ENCODE peak calls at places on chromosomes 6 and 20, in ten cellular contexts. One of them, this sample, is unnamed.

GRCh38 chr6:150293423-150294280 is 75.2 kb upstream of the IYD start:
- DNase-seq in GM12865: no peak
- DNase-seq in hepatocyte: peak; percentile 44
- DNase-seq in H9: no peak
- DNase-seq in Peyer's patch: no peak
- DNase-seq in upper lobe of left lung: peak; percentile 41
- DNase-seq in coronary artery: no peak
- DNase-seq in epithelial cell of esophagus: peak; percentile 93
- DNase-seq in lung: no peak
- DNase-seq in colonic mucosa: no peak
- DNase-seq in this sample: no peak

GRCh38 chr20:5570442-5570841 is 179.8 kb upstream of the SHLD1 start:
- DNase-seq in GM12865: no peak
- DNase-seq in upper lobe of left lung: no peak
- DNase-seq in H9: no peak
- DNase-seq in lung: no peak
- DNase-seq in hepatocyte: no peak
- DNase-seq in coronary artery: no peak
- DNase-seq in epithelial cell of esophagus: no peak
- DNase-seq in colonic mucosa: no peak
- DNase-seq in Peyer's patch: no peak
- DNase-seq in this sample: no peak

GRCh38 chr6:112595201-112595600 is 248.1 kb downstream of the RFPL4B start:
- DNase-seq in Peyer's patch: no peak
- DNase-seq in colonic mucosa: no peak
- DNase-seq in H9: no peak
- DNase-seq in coronary artery: no peak
- DNase-seq in lung: no peak
- DNase-seq in epithelial cell of esophagus: no peak
- DNase-seq in upper lobe of left lung: no peak
- DNase-seq in GM12865: no peak
- DNase-seq in hepatocyte: no peak
- DNase-seq in this sample: no peak

GRCh38 chr6:155273438-155273837 is 9.6 kb downstream of the CLDN20 start:
- DNase-seq in epithelial cell of esophagus: peak; percentile 48
- DNase-seq in upper lobe of left lung: no peak
- DNase-seq in GM12865: no peak
- DNase-seq in colonic mucosa: no peak
- DNase-seq in lung: no peak
- DNase-seq in H9: peak; percentile 67
- DNase-seq in hepatocyte: peak; percentile 43
- DNase-seq in Peyer's patch: no peak
- DNase-seq in coronary artery: no peak
- DNase-seq in this sample: no peak

GRCh38 chr6:77448546-77448945 is 14.7 kb downstream of the HTR1B start:
- DNase-seq in H9: no peak
- DNase-seq in coronary artery: no peak
- DNase-seq in GM12865: no peak
- DNase-seq in Peyer's patch: no peak
- DNase-seq in lung: no peak
- DNase-seq in hepatocyte: no peak
- DNase-seq in upper lobe of left lung: no peak
- DNase-seq in epithelial cell of esophagus: no peak
- DNase-seq in colonic mucosa: no peak
- DNase-seq in this sample: no peak

GRCh38 chr6:150622941-150623874 is 23.5 kb downstream of the PLEKHG1 start:
- DNase-seq in Peyer's patch: peak; percentile 64
- DNase-seq in lung: no peak
- DNase-seq in colonic mucosa: no peak
- DNase-seq in upper lobe of left lung: no peak
- DNase-seq in hepatocyte: no peak
- DNase-seq in GM12865: peak; percentile 85
- DNase-seq in coronary artery: no peak
- DNase-seq in epithelial cell of esophagus: no peak
- DNase-seq in H9: no peak
- DNase-seq in this sample: no peak

GRCh38 chr6:36244641-36245280 is 25.1 kb upstream of the PNPLA1 start:
- DNase-seq in GM12865: no peak
- DNase-seq in hepatocyte: no peak
- DNase-seq in Peyer's patch: no peak
- DNase-seq in H9: peak; percentile 86
- DNase-seq in epithelial cell of esophagus: no peak
- DNase-seq in coronary artery: no peak
- DNase-seq in colonic mucosa: no peak
- DNase-seq in lung: no peak
- DNase-seq in upper lobe of left lung: no peak
- DNase-seq in this sample: no peak

GRCh38 chr6:100724222-100724621 is 156.9 kb downstream of the ASCC3 start:
- DNase-seq in upper lobe of left lung: no peak
- DNase-seq in epithelial cell of esophagus: no peak
- DNase-seq in hepatocyte: no peak
- DNase-seq in H9: no peak
- DNase-seq in lung: no peak
- DNase-seq in GM12865: no peak
- DNase-seq in colonic mucosa: no peak
- DNase-seq in Peyer's patch: no peak
- DNase-seq in coronary artery: no peak
- DNase-seq in this sample: no peak

GRCh38 chr6:21665436-21666199 is 72.1 kb downstream of the SOX4 start:
- DNase-seq in coronary artery: no peak
- DNase-seq in colonic mucosa: peak; percentile 18
- DNase-seq in Peyer's patch: no peak
- DNase-seq in GM12865: no peak
- DNase-seq in H9: peak; percentile 88
- DNase-seq in upper lobe of left lung: no peak
- DNase-seq in hepatocyte: peak; percentile 7
- DNase-seq in epithelial cell of esophagus: no peak
- DNase-seq in lung: no peak
- DNase-seq in this sample: no peak

GRCh38 chr20:43420192-43420591 is 37.5 kb upstream of the SRSF6 start:
- DNase-seq in colonic mucosa: no peak
- DNase-seq in lung: no peak
- DNase-seq in coronary artery: no peak
- DNase-seq in H9: no peak
- DNase-seq in Peyer's patch: no peak
- DNase-seq in upper lobe of left lung: no peak
- DNase-seq in hepatocyte: no peak
- DNase-seq in epithelial cell of esophagus: no peak
- DNase-seq in GM12865: no peak
- DNase-seq in this sample: no peak

GRCh38 chr20:23115823-23116222 is 29.7 kb upstream of the CD93 start:
- DNase-seq in lung: no peak
- DNase-seq in upper lobe of left lung: no peak
- DNase-seq in Peyer's patch: no peak
- DNase-seq in coronary artery: no peak
- DNase-seq in H9: no peak
- DNase-seq in hepatocyte: no peak
- DNase-seq in GM12865: peak; percentile 71
- DNase-seq in epithelial cell of esophagus: no peak
- DNase-seq in colonic mucosa: no peak
- DNase-seq in this sample: no peak

GRCh38 chr6:150343434-150343833 is 25.4 kb upstream of the IYD start:
- DNase-seq in coronary artery: no peak
- DNase-seq in hepatocyte: no peak
- DNase-seq in colonic mucosa: no peak
- DNase-seq in H9: no peak
- DNase-seq in Peyer's patch: no peak
- DNase-seq in upper lobe of left lung: no peak
- DNase-seq in epithelial cell of esophagus: peak; percentile 34
- DNase-seq in GM12865: no peak
- DNase-seq in lung: no peak
- DNase-seq in this sample: no peak

GRCh38 chr20:57082546-57082945 is 183.9 kb downstream of the BMP7 start:
- DNase-seq in hepatocyte: no peak
- DNase-seq in Peyer's patch: no peak
- DNase-seq in coronary artery: no peak
- DNase-seq in GM12865: no peak
- DNase-seq in lung: no peak
- DNase-seq in colonic mucosa: no peak
- DNase-seq in epithelial cell of esophagus: no peak
- DNase-seq in upper lobe of left lung: no peak
- DNase-seq in H9: no peak
- DNase-seq in this sample: no peak

GRCh38 chr6:42137192-42137753 is 5.1 kb downstream of the C6orf132 start:
- DNase-seq in epithelial cell of esophagus: peak; percentile 53
- DNase-seq in GM12865: no peak
- DNase-seq in Peyer's patch: no peak
- DNase-seq in lung: no peak
- DNase-seq in H9: peak; percentile 64
- DNase-seq in upper lobe of left lung: peak; percentile 66
- DNase-seq in coronary artery: no peak
- DNase-seq in hepatocyte: peak; percentile 68
- DNase-seq in colonic mucosa: peak; percentile 77
- DNase-seq in this sample: no peak

GRCh38 chr6:128259036-128259734 is 261.2 kb downstream of the PTPRK start:
- DNase-seq in colonic mucosa: no peak
- DNase-seq in coronary artery: no peak
- DNase-seq in lung: no peak
- DNase-seq in epithelial cell of esophagus: no peak
- DNase-seq in GM12865: peak; percentile 32
- DNase-seq in H9: no peak
- DNase-seq in upper lobe of left lung: no peak
- DNase-seq in hepatocyte: no peak
- DNase-seq in Peyer's patch: no peak
- DNase-seq in this sample: no peak

GRCh38 chr6:152952045-152952444 is 30.8 kb downstream of the FBXO5 start:
- DNase-seq in coronary artery: no peak
- DNase-seq in lung: no peak
- DNase-seq in colonic mucosa: no peak
- DNase-seq in GM12865: no peak
- DNase-seq in H9: no peak
- DNase-seq in Peyer's patch: no peak
- DNase-seq in hepatocyte: no peak
- DNase-seq in upper lobe of left lung: no peak
- DNase-seq in epithelial cell of esophagus: no peak
- DNase-seq in this sample: no peak

GRCh38 chr6:152952866-152953509 is 29.9 kb downstream of the FBXO5 start:
- DNase-seq in hepatocyte: peak; percentile 26
- DNase-seq in H9: no peak
- DNase-seq in Peyer's patch: no peak
- DNase-seq in epithelial cell of esophagus: peak; percentile 54
- DNase-seq in upper lobe of left lung: no peak
- DNase-seq in colonic mucosa: no peak
- DNase-seq in coronary artery: no peak
- DNase-seq in GM12865: peak; percentile 30
- DNase-seq in lung: no peak
- DNase-seq in this sample: no peak

GRCh38 chr6:152957796-152958195 is 25.0 kb downstream of the FBXO5 start:
- DNase-seq in lung: no peak
- DNase-seq in colonic mucosa: no peak
- DNase-seq in hepatocyte: no peak
- DNase-seq in epithelial cell of esophagus: peak; percentile 36
- DNase-seq in coronary artery: no peak
- DNase-seq in upper lobe of left lung: no peak
- DNase-seq in H9: no peak
- DNase-seq in GM12865: no peak
- DNase-seq in Peyer's patch: no peak
- DNase-seq in this sample: no peak

GRCh38 chr6:152950240-152950639 is 32.6 kb downstream of the FBXO5 start:
- DNase-seq in coronary artery: no peak
- DNase-seq in upper lobe of left lung: no peak
- DNase-seq in GM12865: no peak
- DNase-seq in colonic mucosa: no peak
- DNase-seq in hepatocyte: no peak
- DNase-seq in epithelial cell of esophagus: no peak
- DNase-seq in lung: no peak
- DNase-seq in Peyer's patch: no peak
- DNase-seq in H9: no peak
- DNase-seq in this sample: no peak

GRCh38 chr6:152954443-152954842 is 28.4 kb downstream of the FBXO5 start:
- DNase-seq in H9: no peak
- DNase-seq in lung: no peak
- DNase-seq in colonic mucosa: no peak
- DNase-seq in GM12865: peak; percentile 21
- DNase-seq in epithelial cell of esophagus: peak; percentile 25
- DNase-seq in upper lobe of left lung: no peak
- DNase-seq in hepatocyte: no peak
- DNase-seq in coronary artery: no peak
- DNase-seq in Peyer's patch: no peak
- DNase-seq in this sample: no peak
- TF ChIP-seq CTCF in H9: peak; percentile 43
- TF ChIP-seq CTCF in lung: no peak
- TF ChIP-seq CTCF in colonic mucosa: no peak
- TF ChIP-seq CTCF in GM12865: peak; percentile 11
- TF ChIP-seq CTCF in epithelial cell of esophagus: peak; percentile 30
- TF ChIP-seq CTCF in upper lobe of left lung: no peak
- TF ChIP-seq CTCF in hepatocyte: no peak
- TF ChIP-seq CTCF in coronary artery: no peak
- TF ChIP-seq CTCF in Peyer's patch: peak; percentile 6
- TF ChIP-seq CTCF in this sample: no peak

GRCh38 chr6:74280130-74280692 is 584.2 kb downstream of the CD109 start:
- DNase-seq in coronary artery: no peak
- DNase-seq in H9: no peak
- DNase-seq in Peyer's patch: no peak
- DNase-seq in hepatocyte: no peak
- DNase-seq in colonic mucosa: no peak
- DNase-seq in GM12865: no peak
- DNase-seq in epithelial cell of esophagus: no peak
- DNase-seq in lung: no peak
- DNase-seq in upper lobe of left lung: no peak
- DNase-seq in this sample: no peak
- TF ChIP-seq CTCF in coronary artery: no peak
- TF ChIP-seq CTCF in H9: peak; percentile 64
- TF ChIP-seq CTCF in Peyer's patch: no peak
- TF ChIP-seq CTCF in hepatocyte: no peak
- TF ChIP-seq CTCF in colonic mucosa: no peak
- TF ChIP-seq CTCF in GM12865: no peak
- TF ChIP-seq CTCF in epithelial cell of esophagus: peak; percentile 31
- TF ChIP-seq CTCF in lung: no peak
- TF ChIP-seq CTCF in upper lobe of left lung: no peak
- TF ChIP-seq CTCF in this sample: no peak

DNA sequence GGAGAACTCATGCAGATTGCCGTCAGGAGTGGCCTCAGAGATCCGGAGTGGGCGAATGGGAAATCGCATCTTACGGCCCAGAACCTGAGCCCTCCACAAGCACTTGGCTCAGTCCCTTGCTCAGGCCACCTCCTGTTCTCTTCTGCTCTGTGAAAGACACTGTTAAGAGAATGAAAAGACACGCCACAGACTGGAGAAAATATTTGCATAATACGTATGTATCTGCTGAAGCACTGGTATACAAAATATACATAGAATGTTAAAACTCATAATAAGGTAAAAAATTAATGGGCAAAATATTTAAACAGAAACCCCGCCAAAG is 838 bp upstream of the POM121L2 start:
- DNase-seq in Peyer's patch: no peak
- DNase-seq in lung: no peak
- DNase-seq in coronary artery: no peak
- DNase-seq in colonic mucosa: no peak
- DNase-seq in hepatocyte: no peak
- DNase-seq in H9: no peak
- DNase-seq in epithelial cell of esophagus: no peak
- DNase-seq in GM12865: no peak
- DNase-seq in upper lobe of left lung: no peak
- DNase-seq in this sample: no peak
- TF ChIP-seq CTCF in Peyer's patch: no peak
- TF ChIP-seq CTCF in lung: no peak
- TF ChIP-seq CTCF in coronary artery: no peak
- TF ChIP-seq CTCF in colonic mucosa: no peak
- TF ChIP-seq CTCF in hepatocyte: no peak
- TF ChIP-seq CTCF in H9: no peak
- TF ChIP-seq CTCF in epithelial cell of esophagus: no peak
- TF ChIP-seq CTCF in GM12865: no peak
- TF ChIP-seq CTCF in upper lobe of left lung: no peak
- TF ChIP-seq CTCF in this sample: no peak

GRCh38 chr6:125943528-125944433 is 12.8 kb upstream of the HINT3 start:
- DNase-seq in colonic mucosa: no peak
- DNase-seq in upper lobe of left lung: no peak
- DNase-seq in Peyer's patch: no peak
- DNase-seq in coronary artery: no peak
- DNase-seq in epithelial cell of esophagus: no peak
- DNase-seq in H9: no peak
- DNase-seq in hepatocyte: no peak
- DNase-seq in GM12865: no peak
- DNase-seq in lung: no peak
- DNase-seq in this sample: no peak
- TF ChIP-seq CTCF in colonic mucosa: no peak
- TF ChIP-seq CTCF in upper lobe of left lung: no peak
- TF ChIP-seq CTCF in Peyer's patch: no peak
- TF ChIP-seq CTCF in coronary artery: no peak
- TF ChIP-seq CTCF in epithelial cell of esophagus: no peak
- TF ChIP-seq CTCF in H9: no peak
- TF ChIP-seq CTCF in hepatocyte: no peak
- TF ChIP-seq CTCF in GM12865: no peak
- TF ChIP-seq CTCF in lung: no peak
- TF ChIP-seq CTCF in this sample: no peak